ENCODE peak calls at places on chromosome 9, in four cellular contexts. R is kidney epithelial cell, G is adipocyte, F is NCI-H446 treated with DMSO at 0.1 percent for 48 hours. L is an unnamed sample.
A peak's percentile ranks its signal among the peaks of the same experiment; 100 is the strongest.

GRCh38 chr9:89161221-89161620 is 17.4 kb downstream of the SHC3 start:
- DNase-seq in G (no peak), F (no peak), R (no peak), L (no peak)

GRCh38 chr9:128885376-128885775 is 3.4 kb downstream of the LRRC8A start:
- DNase-seq in G (no peak), R (no peak), F (no peak), L (no peak)

GRCh38 chr9:131618071-131618479 is 72.8 kb downstream of the PRRT1B start:
- DNase-seq in G (no peak), R (no peak), F (peak; percentile 27), L (no peak)

GRCh38 chr9:75847085-75847484 is 43.4 kb upstream of the PCSK5 start:
- DNase-seq in R (no peak), F (no peak), G (no peak), L (no peak)

GRCh38 chr9:120914410-120914809 is 12.2 kb downstream of the TRAF1 start:
- DNase-seq in F (no peak), R (no peak), G (no peak), L (no peak)

GRCh38 chr9:33466565-33467495 is 6.9 kb downstream of the NOL6 start:
- DNase-seq in F (no peak), R (no peak), G (peak; percentile 68), L (no peak)

GRCh38 chr9:37936965-37937364 is 33.0 kb upstream of the SLC25A51 start:
- DNase-seq in F (no peak), G (peak; percentile 84), R (no peak), L (no peak)

GRCh38 chr9:5688109-5688508 is 59.2 kb downstream of the RIC1 start:
- DNase-seq in R (no peak), F (no peak), G (peak; percentile 24), L (no peak)

GRCh38 chr9:114000063-114000454 is 78.0 kb downstream of the AMBP start:
- DNase-seq in G (no peak), F (no peak), R (no peak), L (no peak)

GRCh38 chr9:89879276-89879675 is 274.5 kb downstream of the GADD45G start:
- DNase-seq in F (no peak), R (no peak), G (no peak), L (no peak)

GRCh38 chr9:125854553-125855275 is 107.5 kb downstream of the PBX3 start:
- DNase-seq in F (no peak), R (no peak), G (peak; percentile 36), L (no peak)

GRCh38 chr9:127173063-127173462 is 50.6 kb upstream of the ANGPTL2 start:
- DNase-seq in F (no peak), G (no peak), R (no peak), L (no peak)

GRCh38 chr9:128713941-128714573 is 9.9 kb downstream of the ZDHHC12 start:
- DNase-seq in F (no peak), R (no peak), G (no peak), L (no peak)

L was measured in GOT3.